ENCODE peak calls at places on chromosomes 11 and 22, in nine cellular contexts. H is endodermal cell, E is HCT116, G is colonic mucosa, F is OCI-LY7, J is gastrocnemius medialis, L is foreskin keratinocyte, O is Peyer's patch, Q is HepG2. P is an unnamed sample.

GRCh38 chr11:29751618-29752017 is 265.2 kb downstream of the KCNA4 start:
- DNase-seq in G (no peak), O (no peak), L (peak; percentile 79), Q (no peak), J (no peak), F (no peak), H (no peak), E (no peak), P (no peak)

GRCh38 chr11:80241766-80242165 is 800.9 kb upstream of the TENM4 start:
- DNase-seq in G (no peak), O (no peak), E (no peak), J (no peak), H (no peak), Q (no peak), L (peak; percentile 20), F (no peak), P (no peak)

GRCh38 chr11:68036141-68036716 is 2.6 kb upstream of the TCIRG1 start:
- DNase-seq in L (no peak), F (no peak), H (no peak), G (no peak), O (no peak), J (no peak), Q (no peak), E (no peak), P (no peak)

GRCh38 chr11:43359432-43359818 is 705 bp downstream of the TTC17 start:
- DNase-seq in E (no peak), F (peak; percentile 63), G (no peak), L (peak; percentile 43), H (no peak), Q (peak; percentile 16), O (no peak), J (no peak), P (no peak)

GRCh38 chr11:67105964-67106363 is 13.1 kb upstream of the KDM2A start:
- DNase-seq in H (no peak), J (no peak), E (no peak), O (no peak), F (no peak), L (no peak), Q (no peak), G (no peak), P (no peak)

GRCh38 chr11:68447015-68447801 is 13.3 kb upstream of the PPP6R3 start:
- DNase-seq in L (no peak), G (peak; percentile 81), J (peak; percentile 51), F (peak; percentile 78), H (peak; percentile 95), O (peak; percentile 86), E (peak; percentile 35), Q (peak; percentile 59), P (peak; percentile 66)

GRCh38 chr11:132158091-132158490 is 787.7 kb downstream of the NTM start:
- DNase-seq in H (peak; percentile 88), O (no peak), L (peak; percentile 45), Q (no peak), E (no peak), G (no peak), J (no peak), F (peak; percentile 3), P (peak; percentile 31)

GRCh38 chr11:106503901-106504300 is 426.4 kb downstream of the AASDHPPT start:
- DNase-seq in L (no peak), J (no peak), E (no peak), G (no peak), O (no peak), Q (no peak), H (no peak), F (no peak), P (no peak)

GRCh38 chr11:18490319-18490718 is 34.7 kb downstream of the LDHAL6A start:
- DNase-seq in O (no peak), G (no peak), H (no peak), J (no peak), L (peak; percentile 14), F (no peak), E (no peak), Q (no peak), P (no peak)

GRCh38 chr22:37741312-37741795 is 44.5 kb downstream of the TRIOBP start:
- DNase-seq in Q (peak; percentile 73), H (no peak), E (no peak), J (peak; percentile 60), F (no peak), O (no peak), G (peak; percentile 72), L (peak; percentile 80), P (no peak)

GRCh38 chr22:40479126-40479800 is 108.9 kb downstream of the SGSM3 start:
- DNase-seq in E (no peak), O (no peak), Q (no peak), H (peak; percentile 76), G (no peak), L (no peak), F (no peak), J (no peak), P (no peak)

GRCh38 chr11:8832571-8833260 is 78.3 kb upstream of the AKIP1 start:
- DNase-seq in O (no peak), J (no peak), E (no peak), H (peak; percentile 69), G (no peak), Q (no peak), L (peak; percentile 91), F (peak; percentile 43), P (no peak)

GRCh38 chr11:27926981-27927481 is 180.9 kb downstream of the KIF18A start:
- DNase-seq in G (no peak), J (no peak), H (no peak), E (no peak), O (no peak), Q (no peak), F (no peak), L (peak; percentile 88), P (no peak)

GRCh38 chr22:37747090-37747714 is 50.4 kb downstream of the TRIOBP start:
- DNase-seq in J (no peak), H (peak; percentile 73), E (no peak), O (no peak), G (peak; percentile 60), F (no peak), Q (no peak), L (no peak), P (no peak)

GRCh38 chr22:42269407-42270177 is 861 bp downstream of the TCF20 start:
- DNase-seq in L (peak; percentile 56), J (peak; percentile 12), F (peak; percentile 82), H (peak; percentile 92), G (peak; percentile 87), Q (peak; percentile 67), E (peak; percentile 48), O (peak; percentile 90), P (no peak)

GRCh38 chr22:42271191-42271813 is 849 bp upstream of the TCF20 start:
- DNase-seq in H (no peak), F (no peak), J (no peak), Q (no peak), G (no peak), E (no peak), L (no peak), O (no peak), P (no peak)

GRCh38 chr22:42270178-42270511 is 308 bp downstream of the TCF20 start:
- DNase-seq in Q (no peak), L (no peak), E (peak; percentile 2), O (no peak), F (no peak), G (no peak), J (no peak), H (peak; percentile 83), P (no peak)

GRCh38 chr22:42271906-42272305 is 1.5 kb upstream of the TCF20 start:
- DNase-seq in H (no peak), L (no peak), O (no peak), F (no peak), Q (no peak), E (no peak), J (no peak), G (no peak), P (no peak)

GRCh38 chr22:42270512-42271190 is at the start of gene TCF20:
- DNase-seq in G (peak; percentile 81), E (peak; percentile 10), J (peak; percentile 50), Q (peak; percentile 66), O (peak; percentile 88), L (peak; percentile 45), H (peak; percentile 89), F (peak; percentile 89), P (no peak)
- H3K4me1 ChIP-seq in G (peaks cover 10% of the 10 kb centered on the region), E (peaks cover 19% of the 10 kb centered on the region), J (peaks cover 17% of the 10 kb centered on the region), Q (peaks cover 45% of the 10 kb centered on the region), O (peaks cover 12% of the 10 kb centered on the region), L (peaks cover 16% of the 10 kb centered on the region), H (peaks cover 23% of the 10 kb centered on the region), F (peaks cover 15% of the 10 kb centered on the region), P (peaks cover 5% of the 10 kb centered on the region)

GRCh38 chr22:36153756-36154155 is 6.8 kb downstream of the APOL3 start:
- DNase-seq in F (no peak), G (no peak), H (no peak), E (no peak), Q (peak; percentile 58), J (no peak), L (no peak), O (no peak), P (no peak)
- H3K4me1 ChIP-seq in F (peaks cover 20% of the 10 kb centered on the region), G (peaks cover 5% of the 10 kb centered on the region), H (peaks cover 12% of the 10 kb centered on the region), E (peaks cover 3% of the 10 kb centered on the region), Q (peaks cover 61% of the 10 kb centered on the region), J (peaks cover 45% of the 10 kb centered on the region), L (no peaks in the 10 kb centered on the region), O (peaks cover 30% of the 10 kb centered on the region), P (peaks cover 4% of the 10 kb centered on the region)

DNA sequence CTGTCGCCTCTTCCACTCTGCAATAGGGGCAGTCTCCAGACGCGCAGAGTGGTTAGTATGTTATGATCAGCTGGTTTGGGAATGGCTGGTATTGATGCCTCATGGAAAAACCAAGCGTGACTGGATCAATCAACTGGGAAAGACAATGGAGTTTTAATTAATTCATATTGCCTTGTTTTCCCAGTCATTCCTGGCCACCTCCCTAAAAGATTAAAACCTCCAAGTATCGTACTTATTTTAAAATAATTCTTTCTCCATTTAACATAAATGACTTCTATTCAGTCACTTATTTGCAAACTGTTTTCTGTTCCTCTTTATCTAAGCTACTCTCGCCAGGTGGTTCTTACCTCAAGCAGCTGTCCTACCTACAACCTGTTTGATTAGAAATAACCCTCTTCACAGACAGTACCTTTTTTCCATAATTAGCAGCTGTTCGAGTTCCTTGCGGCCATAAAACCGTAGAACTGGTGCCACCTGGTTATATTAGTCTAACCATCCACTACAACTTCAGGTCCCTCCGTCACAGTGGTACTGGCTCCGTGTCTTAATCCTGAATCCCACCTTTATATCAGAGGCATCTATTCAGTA is 898 bp downstream of the ZNF215 start:
- DNase-seq in L (peak; percentile 9), J (no peak), Q (no peak), O (no peak), F (peak; percentile 94), G (peak; percentile 23), H (peak; percentile 47), E (peak; percentile 10), P (no peak)
- H3K4me1 ChIP-seq in L (peaks cover 19% of the 10 kb centered on the region), J (peaks cover 7% of the 10 kb centered on the region), Q (no peaks in the 10 kb centered on the region), O (peaks cover 5% of the 10 kb centered on the region), F (peaks cover 44% of the 10 kb centered on the region), G (no peaks in the 10 kb centered on the region), H (no peaks in the 10 kb centered on the region), E (peaks cover 15% of the 10 kb centered on the region), P (no peaks in the 10 kb centered on the region)

GRCh38 chr11:110096369-110096976 is 3.3 kb downstream of the ZC3H12C start:
- DNase-seq in Q (no peak), J (no peak), G (no peak), F (no peak), O (no peak), L (no peak), H (no peak), E (no peak), P (no peak)
- H3K4me1 ChIP-seq in Q (peaks cover 25% of the 10 kb centered on the region), J (peaks cover 28% of the 10 kb centered on the region), G (no peaks in the 10 kb centered on the region), F (no peaks in the 10 kb centered on the region), O (peaks cover 4% of the 10 kb centered on the region), L (peaks cover 21% of the 10 kb centered on the region), H (no peaks in the 10 kb centered on the region), E (peaks cover 34% of the 10 kb centered on the region), P (no peaks in the 10 kb centered on the region)

P was measured in iPS DF 6.9.